ENCODE peak calls at places on chromosomes 3 and 15, in four cellular contexts. One of them, this sample, is unnamed. For H3K9me3, the result is how much of the 10 kb centered on the place peaks cover.

GRCh38 chr3:87206070-87206469 is 21.0 kb upstream of the CHMP2B start:
- DNase-seq in CD4-positive, alpha-beta T cell: no peak
- DNase-seq in K562: no peak
- DNase-seq in DND-41: no peak
- DNase-seq in this sample: no peak

GRCh38 chr3:81874738-81875137 is 113.3 kb upstream of the GBE1 start:
- DNase-seq in K562: no peak
- DNase-seq in CD4-positive, alpha-beta T cell: no peak
- DNase-seq in DND-41: no peak
- DNase-seq in this sample: no peak

GRCh38 chr15:64461577-64462162 is 1.3 kb downstream of the ZNF609 start:
- DNase-seq in CD4-positive, alpha-beta T cell: no peak
- DNase-seq in K562: peak
- DNase-seq in DND-41: peak
- DNase-seq in this sample: no peak

GRCh38 chr3:119582178-119582577 is 2.9 kb downstream of the ADPRH start:
- DNase-seq in CD4-positive, alpha-beta T cell: no peak
- DNase-seq in DND-41: no peak
- DNase-seq in K562: no peak
- DNase-seq in this sample: no peak

GRCh38 chr3:141767062-141767461 is 3.9 kb downstream of the GRK7 start:
- DNase-seq in K562: no peak
- DNase-seq in DND-41: no peak
- DNase-seq in CD4-positive, alpha-beta T cell: no peak
- DNase-seq in this sample: no peak

GRCh38 chr3:121730940-121731687 is 18.4 kb downstream of the GOLGB1 start:
- DNase-seq in K562: no peak
- DNase-seq in DND-41: no peak
- DNase-seq in CD4-positive, alpha-beta T cell: no peak
- DNase-seq in this sample: no peak

GRCh38 chr3:123344175-123344908 is 104.5 kb downstream of the ADCY5 start:
- DNase-seq in CD4-positive, alpha-beta T cell: no peak
- DNase-seq in K562: peak
- DNase-seq in DND-41: no peak
- DNase-seq in this sample: no peak

GRCh38 chr3:139299261-139300132 is 44.3 kb upstream of the MRPS22 start:
- DNase-seq in K562: peak
- DNase-seq in CD4-positive, alpha-beta T cell: no peak
- DNase-seq in DND-41: no peak
- DNase-seq in this sample: no peak

GRCh38 chr3:8622873-8623725 is 21.5 kb downstream of the SSUH2 start:
- DNase-seq in K562: peak
- DNase-seq in DND-41: peak
- DNase-seq in CD4-positive, alpha-beta T cell: no peak
- DNase-seq in this sample: peak

GRCh38 chr3:56389213-56389830 is 78.9 kb downstream of the ERC2 start:
- DNase-seq in K562: no peak
- DNase-seq in DND-41: no peak
- DNase-seq in CD4-positive, alpha-beta T cell: no peak
- DNase-seq in this sample: no peak

GRCh38 chr15:39243396-39243795 is 337.5 kb upstream of the THBS1 start:
- DNase-seq in CD4-positive, alpha-beta T cell: no peak
- DNase-seq in DND-41: no peak
- DNase-seq in K562: no peak
- DNase-seq in this sample: no peak

GRCh38 chr3:175737646-175738572 is 878.8 kb downstream of the NAALADL2 start:
- DNase-seq in CD4-positive, alpha-beta T cell: no peak
- DNase-seq in DND-41: no peak
- DNase-seq in K562: no peak
- DNase-seq in this sample: no peak

GRCh38 chr15:68352401-68353062 is 75.0 kb downstream of the FEM1B start:
- DNase-seq in CD4-positive, alpha-beta T cell: no peak
- DNase-seq in DND-41: peak
- DNase-seq in K562: no peak
- DNase-seq in this sample: no peak

GRCh38 chr15:45795487-45796069 is 160.7 kb downstream of the SQOR start:
- DNase-seq in K562: peak
- DNase-seq in DND-41: peak
- DNase-seq in CD4-positive, alpha-beta T cell: no peak
- DNase-seq in this sample: peak

GRCh38 chr3:124557433-124558232 is 172.6 kb upstream of the UMPS start:
- DNase-seq in K562: no peak
- DNase-seq in CD4-positive, alpha-beta T cell: no peak
- DNase-seq in DND-41: no peak
- DNase-seq in this sample: no peak

GRCh38 chr3:170054204-170054603 is 16.4 kb downstream of the GPR160 start:
- DNase-seq in CD4-positive, alpha-beta T cell: no peak
- DNase-seq in DND-41: peak
- DNase-seq in K562: peak
- DNase-seq in this sample: no peak

GRCh38 chr3:154718058-154718457 is 288.1 kb upstream of the GPR149 start:
- DNase-seq in DND-41: no peak
- DNase-seq in K562: no peak
- DNase-seq in CD4-positive, alpha-beta T cell: no peak
- DNase-seq in this sample: no peak

GRCh38 chr3:8895829-8896228 is 67.4 kb downstream of the RAD18 start:
- DNase-seq in K562: no peak
- DNase-seq in DND-41: no peak
- DNase-seq in CD4-positive, alpha-beta T cell: no peak
- DNase-seq in this sample: no peak

GRCh38 chr15:25250906-25251622 is 187.8 kb downstream of the UBE3A start:
- DNase-seq in DND-41: no peak
- DNase-seq in K562: no peak
- DNase-seq in CD4-positive, alpha-beta T cell: no peak
- DNase-seq in this sample: no peak

GRCh38 chr15:25248583-25249235 is 190.1 kb downstream of the UBE3A start:
- DNase-seq in K562: no peak
- DNase-seq in DND-41: no peak
- DNase-seq in CD4-positive, alpha-beta T cell: no peak
- DNase-seq in this sample: peak

GRCh38 chr15:25249236-25250010 is 189.4 kb downstream of the UBE3A start:
- DNase-seq in K562: no peak
- DNase-seq in DND-41: no peak
- DNase-seq in CD4-positive, alpha-beta T cell: no peak
- DNase-seq in this sample: peak

GRCh38 chr15:25251700-25252390 is 187.0 kb downstream of the UBE3A start:
- DNase-seq in CD4-positive, alpha-beta T cell: no peak
- DNase-seq in K562: no peak
- DNase-seq in DND-41: no peak
- DNase-seq in this sample: no peak

DNA sequence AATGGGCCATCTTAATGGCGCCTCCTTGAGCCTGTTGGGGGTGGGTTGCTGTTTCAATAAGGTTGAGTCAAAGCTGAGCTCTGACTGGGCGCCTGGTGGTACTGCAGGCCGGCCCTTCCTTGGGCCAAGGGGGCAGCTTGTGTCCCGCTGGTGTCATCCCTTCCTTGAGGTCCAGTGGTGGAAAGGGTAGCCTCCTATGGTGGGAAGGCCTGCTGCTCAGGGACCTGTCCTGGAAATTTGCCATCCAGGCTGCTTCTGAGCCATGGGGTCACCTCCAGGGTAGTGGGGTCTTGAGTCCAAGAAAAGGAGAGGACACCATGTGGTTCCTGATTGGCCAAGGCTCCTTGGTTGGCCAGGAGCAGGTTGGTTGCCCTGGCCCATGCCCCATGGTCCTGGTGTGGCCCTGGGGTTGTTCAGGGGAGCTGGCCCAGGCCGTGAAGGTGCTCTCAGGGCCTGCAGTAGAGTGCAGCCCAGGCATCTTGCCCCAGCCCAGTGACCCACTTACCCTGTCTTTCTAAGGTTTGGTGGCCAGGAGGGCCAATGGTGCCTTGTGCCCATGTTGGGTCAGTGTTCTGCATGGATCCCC is 188.7 kb downstream of the UBE3A start:
- DNase-seq in CD4-positive, alpha-beta T cell: no peak
- DNase-seq in DND-41: no peak
- DNase-seq in K562: no peak
- DNase-seq in this sample: no peak
- H3K9me3 ChIP-seq in CD4-positive, alpha-beta T cell: under half
- H3K9me3 ChIP-seq in DND-41: under half
- H3K9me3 ChIP-seq in K562: under half
- H3K9me3 ChIP-seq in this sample: under half

GRCh38 chr15:72009207-72009606 is 108.7 kb downstream of the MYO9A start:
- DNase-seq in K562: no peak
- DNase-seq in DND-41: no peak
- DNase-seq in CD4-positive, alpha-beta T cell: no peak
- DNase-seq in this sample: peak
- TF ChIP-seq CTCF in K562: no peak
- TF ChIP-seq CTCF in DND-41: no peak
- TF ChIP-seq CTCF in CD4-positive, alpha-beta T cell: no peak
- TF ChIP-seq CTCF in this sample: no peak

DNA sequence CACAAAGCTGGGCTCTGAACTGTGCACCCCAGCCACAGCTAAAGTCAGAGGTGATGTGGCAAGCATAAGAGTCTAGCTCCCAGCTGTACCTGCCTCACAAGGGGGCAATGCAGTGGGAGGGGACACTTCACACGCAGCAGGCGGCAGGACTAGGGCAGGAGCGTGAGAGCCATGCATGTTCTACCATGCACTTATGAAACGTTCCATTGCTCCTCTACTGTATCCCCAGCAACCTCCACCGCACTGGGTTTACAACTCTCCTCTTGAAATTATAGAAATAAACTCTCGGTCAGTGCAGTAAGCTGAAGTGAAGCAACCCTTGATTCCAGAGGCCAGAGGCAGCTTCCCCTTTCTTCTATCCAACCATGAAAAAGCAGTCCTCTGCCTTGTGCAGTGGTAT is 298.6 kb upstream of the STT3B start:
- DNase-seq in CD4-positive, alpha-beta T cell: no peak
- DNase-seq in DND-41: no peak
- DNase-seq in K562: no peak
- DNase-seq in this sample: no peak
- H3K27ac ChIP-seq in CD4-positive, alpha-beta T cell: no peak
- H3K27ac ChIP-seq in DND-41: peak
- H3K27ac ChIP-seq in K562: no peak
- H3K27ac ChIP-seq in this sample: no peak

DNA sequence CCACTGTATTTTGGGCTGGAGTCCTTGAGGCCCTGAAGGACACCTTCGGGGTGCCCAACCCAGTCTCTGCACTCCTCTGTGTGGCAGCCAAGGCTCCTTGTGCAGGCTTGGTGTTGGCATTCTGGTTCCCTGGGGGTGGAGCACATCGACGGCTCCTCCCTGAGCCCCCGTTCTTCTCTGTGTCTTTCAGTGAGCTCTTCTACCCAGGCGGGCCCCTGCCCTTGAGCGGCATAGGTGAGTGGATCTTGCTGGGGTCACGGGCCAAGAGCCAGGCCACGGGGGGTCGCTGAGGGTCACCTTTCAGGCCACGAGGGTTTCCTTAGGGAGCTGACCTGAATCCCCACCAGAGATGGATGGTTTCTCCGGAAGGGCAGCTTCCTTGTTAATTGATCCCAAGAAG is 234.8 kb downstream of the SNRPN start:
- DNase-seq in K562: no peak
- DNase-seq in CD4-positive, alpha-beta T cell: no peak
- DNase-seq in DND-41: no peak
- DNase-seq in this sample: no peak
- H3K9me3 ChIP-seq in K562: under half
- H3K9me3 ChIP-seq in CD4-positive, alpha-beta T cell: under half
- H3K9me3 ChIP-seq in DND-41: under half
- H3K9me3 ChIP-seq in this sample: under half

GRCh38 chr3:99365979-99366378 is 272.4 kb upstream of the COL8A1 start:
- DNase-seq in DND-41: no peak
- DNase-seq in CD4-positive, alpha-beta T cell: no peak
- DNase-seq in K562: no peak
- DNase-seq in this sample: no peak

GRCh38 chr3:99365396-99365795 is 273.0 kb upstream of the COL8A1 start:
- DNase-seq in K562: no peak
- DNase-seq in DND-41: no peak
- DNase-seq in CD4-positive, alpha-beta T cell: no peak
- DNase-seq in this sample: no peak

DNA sequence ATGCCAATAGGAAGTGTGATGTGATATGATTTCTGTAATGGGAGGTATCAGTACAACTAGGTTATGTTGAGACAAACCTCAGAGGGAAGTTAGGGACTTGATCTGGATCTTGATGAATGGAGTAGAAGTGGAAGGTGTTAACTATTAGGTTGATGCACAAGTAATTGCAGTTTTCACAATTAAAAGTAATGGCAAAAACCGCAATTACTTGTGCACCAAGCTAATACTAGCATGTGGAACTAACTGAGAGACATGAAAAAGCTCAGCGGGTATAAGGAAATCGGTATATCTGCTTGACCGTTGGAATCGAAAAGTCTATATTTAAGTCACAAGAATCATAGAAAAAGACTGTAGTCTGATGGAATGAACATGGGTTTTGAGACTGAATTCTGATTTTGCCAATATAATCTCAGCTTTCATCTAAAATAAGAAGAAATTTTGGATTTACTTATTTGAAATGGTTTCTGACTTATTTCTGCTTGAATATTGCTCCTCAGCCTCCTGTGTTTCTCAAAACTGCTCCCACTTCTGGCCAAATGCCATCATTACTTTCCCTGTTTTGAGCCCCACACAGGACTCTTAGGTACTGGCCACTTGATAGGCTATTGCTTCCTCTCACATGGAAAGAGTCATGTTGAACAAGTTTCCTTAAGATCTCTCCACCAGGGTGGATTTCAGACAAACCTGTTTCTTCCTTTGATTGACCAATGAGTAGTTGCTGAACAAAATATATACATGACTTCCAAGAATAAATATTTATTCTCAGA is 271.5 kb upstream of the COL8A1 start:
- DNase-seq in CD4-positive, alpha-beta T cell: no peak
- DNase-seq in DND-41: no peak
- DNase-seq in K562: peak
- DNase-seq in this sample: no peak
- TF ChIP-seq CTCF in CD4-positive, alpha-beta T cell: no peak
- TF ChIP-seq CTCF in DND-41: peak
- TF ChIP-seq CTCF in K562: no peak
- TF ChIP-seq CTCF in this sample: no peak

GRCh38 chr3:72968280-72968679 is 28.3 kb upstream of the PPP4R2 start:
- DNase-seq in CD4-positive, alpha-beta T cell: no peak
- DNase-seq in K562: no peak
- DNase-seq in DND-41: no peak
- DNase-seq in this sample: no peak

GRCh38 chr3:72962317-72962716 is 34.3 kb upstream of the PPP4R2 start:
- DNase-seq in DND-41: no peak
- DNase-seq in CD4-positive, alpha-beta T cell: no peak
- DNase-seq in K562: no peak
- DNase-seq in this sample: no peak

GRCh38 chr3:72960812-72961518 is 35.6 kb upstream of the PPP4R2 start:
- DNase-seq in DND-41: no peak
- DNase-seq in K562: peak
- DNase-seq in CD4-positive, alpha-beta T cell: no peak
- DNase-seq in this sample: peak

GRCh38 chr3:72961766-72962165 is 34.8 kb upstream of the PPP4R2 start:
- DNase-seq in K562: no peak
- DNase-seq in CD4-positive, alpha-beta T cell: no peak
- DNase-seq in DND-41: no peak
- DNase-seq in this sample: no peak

GRCh38 chr3:72964633-72965032 is 32.0 kb upstream of the PPP4R2 start:
- DNase-seq in K562: no peak
- DNase-seq in DND-41: no peak
- DNase-seq in CD4-positive, alpha-beta T cell: no peak
- DNase-seq in this sample: no peak
- H3K27ac ChIP-seq in K562: no peak
- H3K27ac ChIP-seq in DND-41: no peak
- H3K27ac ChIP-seq in CD4-positive, alpha-beta T cell: no peak
- H3K27ac ChIP-seq in this sample: no peak

GRCh38 chr15:57665187-57665586 is 41.3 kb upstream of the POLR2M start:
- DNase-seq in CD4-positive, alpha-beta T cell: no peak
- DNase-seq in K562: no peak
- DNase-seq in DND-41: no peak
- DNase-seq in this sample: no peak
- H3K9me3 ChIP-seq in CD4-positive, alpha-beta T cell: under half
- H3K9me3 ChIP-seq in K562: under half
- H3K9me3 ChIP-seq in DND-41: under half
- H3K9me3 ChIP-seq in this sample: under half

This sample was measured in Peyer's patch.